ENCODE peak calls at places on chromosomes 7 and 10, in four cellular contexts. K is left ventricle myocardium inferior, E is endodermal cell, X is glutamatergic neuron. U is an unnamed sample.

GRCh38 chr7:158614695-158615094 is 27.1 kb upstream of the PTPRN2 start:
- DNase-seq in E (no peak), X (no peak), K (no peak), U (no peak)

GRCh38 chr10:125144693-125145623 is 15.4 kb downstream of the CTBP2 start:
- DNase-seq in E (peak; percentile 86), K (no peak), X (no peak), U (peak; percentile 65)

GRCh38 chr10:77946084-77946483 is 19.5 kb upstream of the DLG5 start:
- DNase-seq in E (no peak), K (no peak), X (no peak), U (no peak)

GRCh38 chr10:47082055-47082784 is 171.0 kb downstream of the PTPN20 start:
- DNase-seq in X (no peak), K (no peak), E (no peak), U (no peak)

GRCh38 chr7:70776627-70777101 is 355.3 kb upstream of the GALNT17 start:
- DNase-seq in E (peak; percentile 21), K (no peak), X (no peak), U (no peak)

GRCh38 chr10:110612629-110613028 is 31.5 kb upstream of the RBM20 start:
- DNase-seq in X (no peak), E (no peak), K (no peak), U (no peak)

GRCh38 chr10:5584895-5585516 is 60.2 kb downstream of the CALML3 start:
- DNase-seq in K (no peak), X (no peak), E (no peak), U (no peak)

GRCh38 chr10:28715246-28715645 is 37.9 kb downstream of the BAMBI start:
- DNase-seq in X (no peak), K (no peak), E (no peak), U (no peak)

GRCh38 chr10:75544381-75544780 is 113.0 kb downstream of the LRMDA start:
- DNase-seq in E (no peak), K (no peak), X (no peak), U (no peak)

GRCh38 chr7:48112431-48113165 is 23.5 kb downstream of the UPP1 start:
- DNase-seq in X (no peak), K (no peak), E (no peak), U (no peak)

GRCh38 chr7:45663167-45663921 is 89.2 kb downstream of the ADCY1 start:
- DNase-seq in X (no peak), K (peak; percentile 32), E (peak; percentile 87), U (no peak)

GRCh38 chr7:129008645-129009414 is 46.1 kb downstream of the TNPO3 start:
- DNase-seq in E (no peak), X (no peak), K (no peak), U (no peak)

GRCh38 chr10:128028508-128029279 is 97.5 kb downstream of the MKI67 start:
- DNase-seq in K (no peak), X (no peak), E (no peak), U (no peak)

GRCh38 chr10:103888113-103888841 is 29.7 kb downstream of the STN1 start:
- DNase-seq in E (no peak), X (no peak), K (peak; percentile 50), U (peak; percentile 62)

GRCh38 chr10:35050556-35050955 is 39.6 kb downstream of the CUL2 start:
- DNase-seq in K (no peak), X (no peak), E (no peak), U (no peak)

GRCh38 chr10:103450201-103450695 is 1.9 kb downstream of the CALHM2 start:
- DNase-seq in E (no peak), K (no peak), X (no peak), U (no peak)

GRCh38 chr7:17530741-17531417 is 232.4 kb downstream of the AHR start:
- DNase-seq in X (no peak), E (no peak), K (no peak), U (no peak)

GRCh38 chr10:12640026-12640425 is 290.7 kb downstream of the CAMK1D start:
- DNase-seq in E (no peak), K (no peak), X (no peak), U (no peak)

GRCh38 chr10:125633517-125633999 is 49.4 kb downstream of the TEX36 start:
- DNase-seq in E (no peak), K (no peak), X (no peak), U (no peak)

GRCh38 chr10:84665211-84665610 is 336.8 kb downstream of the CCSER2 start:
- DNase-seq in X (no peak), K (no peak), E (peak; percentile 59), U (no peak)

GRCh38 chr10:114758331-114758730 is 63.2 kb upstream of the FHIP2A start:
- DNase-seq in E (no peak), K (no peak), X (no peak), U (no peak)

GRCh38 chr10:47358457-47358856 is 10.3 kb downstream of the RBP3 start:
- DNase-seq in K (no peak), E (no peak), X (no peak), U (no peak)

GRCh38 chr10:91613411-91614253 is 19.2 kb downstream of the PPP1R3C start:
- DNase-seq in K (no peak), E (no peak), X (no peak), U (no peak)

GRCh38 chr7:140004672-140005071 is 58.1 kb downstream of the PARP12 start:
- DNase-seq in E (no peak), X (no peak), K (no peak), U (no peak)

GRCh38 chr7:140005754-140006503 is 56.8 kb downstream of the PARP12 start:
- DNase-seq in E (peak; percentile 96), K (no peak), X (peak; percentile 61), U (peak; percentile 46)

GRCh38 chr7:140005341-140005740 is 57.4 kb downstream of the PARP12 start:
- DNase-seq in X (no peak), E (no peak), K (no peak), U (no peak)

GRCh38 chr7:140006600-140006999 is 56.2 kb downstream of the PARP12 start:
- DNase-seq in K (no peak), E (no peak), X (no peak), U (no peak)

DNA sequence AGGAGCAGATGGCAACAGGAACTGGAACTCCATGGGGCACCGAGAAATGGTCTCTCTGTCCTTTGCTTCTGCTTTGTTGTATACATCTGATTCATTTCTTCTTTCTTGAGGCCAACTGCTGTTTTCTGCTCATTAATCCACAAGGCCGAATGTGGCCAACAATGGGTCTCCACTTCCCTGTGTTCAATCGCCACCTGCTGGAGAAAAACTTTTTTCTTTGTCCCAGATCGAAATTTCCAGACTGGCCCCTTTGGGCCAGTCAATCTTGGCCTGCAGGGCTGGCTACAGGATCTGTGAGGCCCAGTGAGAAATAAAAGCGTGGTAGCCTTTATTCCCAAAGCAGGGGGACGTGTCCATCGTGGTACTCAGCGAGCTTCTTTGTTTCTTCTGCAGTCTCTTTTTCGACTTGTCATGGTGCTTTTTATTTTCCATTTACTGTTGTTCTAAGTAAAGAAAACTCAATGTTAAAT is 58.8 kb downstream of the PARP12 start:
- DNase-seq in E (peak; percentile 87), K (no peak), X (no peak), U (no peak)
- TF ChIP-seq CTCF in E (peak; percentile 87), K (peak; percentile 52), X (peak; percentile 78), U (peak; percentile 25)

GRCh38 chr10:56346845-56347415 is 14.1 kb downstream of the ZWINT start:
- DNase-seq in X (no peak), K (no peak), E (no peak), U (no peak)

GRCh38 chr10:56351909-56352630 is 9.0 kb downstream of the ZWINT start:
- DNase-seq in X (no peak), K (no peak), E (no peak), U (no peak)

GRCh38 chr10:56348101-56348500 is 13.0 kb downstream of the ZWINT start:
- DNase-seq in X (no peak), K (no peak), E (no peak), U (no peak)

GRCh38 chr10:56349611-56350010 is 11.4 kb downstream of the ZWINT start:
- DNase-seq in E (no peak), K (no peak), X (no peak), U (no peak)
- TF ChIP-seq CTCF in E (peak; percentile 28), K (no peak), X (no peak), U (no peak)

GRCh38 chr7:24920702-24921679 is 59.0 kb downstream of the OSBPL3 start:
- DNase-seq in K (no peak), X (no peak), E (no peak), U (no peak)
- TF ChIP-seq CTCF in K (no peak), X (no peak), E (no peak), U (no peak)

GRCh38 chr10:43576580-43576979 is 2.2 kb upstream of the ZNF239 start:
- DNase-seq in E (no peak), X (no peak), K (no peak), U (no peak)
- TF ChIP-seq CTCF in E (no peak), X (no peak), K (no peak), U (no peak)

GRCh38 chr7:35593896-35594295 is 101.0 kb downstream of the HERPUD2 start:
- DNase-seq in E (peak; percentile 89), X (peak; percentile 36), K (no peak), U (no peak)
- TF ChIP-seq CTCF in E (peak; percentile 87), X (peak; percentile 59), K (no peak), U (peak; percentile 35)

GRCh38 chr10:97726636-97727178 is 10.2 kb upstream of the ZFYVE27 start:
- DNase-seq in X (no peak), E (peak; percentile 86), K (no peak), U (no peak)

GRCh38 chr10:97721871-97722780 is 8.6 kb downstream of the MARVELD1 start:
- DNase-seq in E (no peak), K (no peak), X (no peak), U (no peak)

GRCh38 chr10:97719602-97720001 is 6.1 kb downstream of the MARVELD1 start:
- DNase-seq in E (no peak), K (no peak), X (no peak), U (no peak)

GRCh38 chr10:97724341-97724941 is 10.9 kb downstream of the MARVELD1 start:
- DNase-seq in E (no peak), X (no peak), K (no peak), U (no peak)

DNA sequence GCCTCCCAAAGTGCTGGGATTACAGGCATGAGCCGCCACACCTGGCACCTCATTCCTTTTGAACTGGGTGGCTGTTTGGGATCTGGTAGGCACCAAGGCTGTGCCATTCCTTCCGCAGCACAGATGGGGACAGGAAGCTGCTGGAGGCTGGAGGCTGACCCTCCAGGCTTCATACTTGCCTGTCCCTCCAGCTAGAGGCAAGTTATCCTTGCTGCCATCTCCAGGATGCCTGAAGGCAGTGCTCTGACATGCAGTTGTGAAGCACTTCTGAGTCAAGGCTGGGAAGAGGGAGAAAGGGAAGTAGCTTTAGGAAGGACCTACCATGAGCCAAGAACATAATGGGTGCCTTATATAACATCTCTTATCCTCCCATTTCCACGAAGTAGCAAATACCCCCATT is 9.4 kb downstream of the MARVELD1 start:
- DNase-seq in E (no peak), X (no peak), K (no peak), U (no peak)
- TF ChIP-seq CTCF in E (peak; percentile 26), X (no peak), K (no peak), U (no peak)

GRCh38 chr10:80382989-80383388 is 25.4 kb upstream of the PRXL2A start:
- DNase-seq in K (no peak), X (peak; percentile 38), E (peak; percentile 79), U (peak; percentile 44)
- TF ChIP-seq CTCF in K (peak; percentile 80), X (peak; percentile 16), E (peak; percentile 84), U (peak; percentile 78)

GRCh38 chr7:56062382-56062781 is 1.7 kb upstream of the SUMF2 start:
- DNase-seq in X (no peak), K (no peak), E (no peak), U (no peak)

GRCh38 chr7:56063500-56063881 is 595 bp upstream of the SUMF2 start:
- DNase-seq in X (no peak), K (no peak), E (no peak), U (no peak)

GRCh38 chr7:56063882-56064625 is at the start of gene SUMF2:
- DNase-seq in E (peak; percentile 96), X (peak; percentile 94), K (peak; percentile 94), U (peak; percentile 97)
- TF ChIP-seq CTCF in E (peak; percentile 40), X (no peak), K (peak; percentile 41), U (peak; percentile 28)